ENCODE peak calls at places on chromosomes 4 and X, in five cellular contexts. E is dorsolateral prefrontal cortex, D is RPMI8226, Z is OCI-LY7, U is activated B cell treated with CpG ODN at 0.5 μM for 24 hours. T is an unnamed sample.

GRCh38 chr4:112257098-112257497 is 25.5 kb downstream of the AP1AR start:
- DNase-seq in E (no peak), D (no peak), Z (no peak), U (no peak), T (no peak)

GRCh38 chrX:63764946-63765345 is 20.1 kb downstream of the ARHGEF9 start:
- DNase-seq in E (no peak), D (no peak), Z (no peak), U (no peak), T (no peak)

GRCh38 chrX:39936886-39937770 is 160.6 kb downstream of the BCOR start:
- DNase-seq in E (no peak), D (peak), Z (no peak), U (no peak), T (no peak)

GRCh38 chrX:117969337-117969736 is 147.3 kb downstream of the KLHL13 start:
- DNase-seq in E (no peak), D (no peak), Z (no peak), U (no peak), T (no peak)

GRCh38 chr4:22191565-22192301 is 243.2 kb upstream of the KCNIP4 start:
- DNase-seq in E (no peak), D (no peak), Z (no peak), U (no peak), T (no peak)

GRCh38 chr4:124432500-124432899 is 280.0 kb downstream of the ANKRD50 start:
- DNase-seq in E (no peak), D (no peak), Z (no peak), U (no peak), T (no peak)

GRCh38 chr4:112073201-112073600 is 72.1 kb upstream of the FAM241A start:
- DNase-seq in E (no peak), D (no peak), Z (no peak), U (no peak), T (no peak)

GRCh38 chr4:74675673-74676279 is 118.5 kb downstream of the BTC start:
- DNase-seq in E (no peak), D (peak), Z (peak), U (no peak), T (no peak)

GRCh38 chr4:7070729-7071511 is 3.1 kb upstream of the GRPEL1 start:
- DNase-seq in E (peak), D (peak), Z (peak), U (peak), T (peak)

GRCh38 chr4:143381171-143382118 is 44.8 kb downstream of the GAB1 start:
- DNase-seq in E (no peak), D (no peak), Z (peak), U (no peak), T (peak)

GRCh38 chrX:148661035-148661434 is 160.6 kb downstream of the AFF2 start:
- DNase-seq in E (no peak), D (no peak), Z (no peak), U (no peak), T (no peak)

GRCh38 chr4:52910115-52910514 is 48.0 kb downstream of the RASL11B start:
- DNase-seq in E (no peak), D (no peak), Z (no peak), U (no peak), T (no peak)

GRCh38 chr4:47668810-47669408 is 169.0 kb downstream of the CORIN start:
- DNase-seq in E (no peak), D (peak), Z (peak), U (no peak), T (no peak)

GRCh38 chrX:40105016-40105790 is 7.4 kb upstream of the BCOR start:
- DNase-seq in E (peak), D (peak), Z (peak), U (peak), T (peak)

GRCh38 chr4:23290656-23291055 is 597.9 kb downstream of the GBA3 start:
- DNase-seq in E (no peak), D (no peak), Z (no peak), U (no peak), T (no peak)

GRCh38 chrX:21493226-21493850 is 119.1 kb downstream of the CNKSR2 start:
- DNase-seq in E (no peak), D (no peak), Z (no peak), U (no peak), T (no peak)

GRCh38 chr4:59374416-59374815 is 1825.7 kb upstream of the ADGRL3 start:
- DNase-seq in E (no peak), D (no peak), Z (no peak), U (no peak), T (no peak)

GRCh38 chrX:8632949-8633348 is 99.0 kb downstream of the ANOS1 start:
- DNase-seq in E (no peak), D (no peak), Z (no peak), U (no peak), T (no peak)

GRCh38 chrX:80512924-80513323 is 92.7 kb downstream of the TENT5D start:
- DNase-seq in E (no peak), D (no peak), Z (no peak), U (no peak), T (no peak)

GRCh38 chr4:103450693-103451092 is 252.6 kb upstream of the CENPE start:
- DNase-seq in E (no peak), D (no peak), Z (no peak), U (no peak), T (no peak)

GRCh38 chrX:19554786-19555185 is 39.5 kb upstream of the MAP3K15 start:
- DNase-seq in E (no peak), D (no peak), Z (no peak), U (no peak), T (no peak)

GRCh38 chr4:125988464-125988863 is 673.7 kb downstream of the FAT4 start:
- DNase-seq in E (no peak), D (no peak), Z (no peak), U (no peak), T (no peak)

GRCh38 chr4:183639291-183639690 is 19.7 kb downstream of the RWDD4 start:
- DNase-seq in E (no peak), D (no peak), Z (no peak), U (no peak), T (no peak)

GRCh38 chr4:21982087-21982486 is 33.5 kb upstream of the KCNIP4 start:
- DNase-seq in E (no peak), D (no peak), Z (no peak), U (no peak), T (no peak)

GRCh38 chrX:66200050-66200664 is 36.1 kb downstream of the HEPH start:
- DNase-seq in E (no peak), D (peak), Z (no peak), U (no peak), T (no peak)

GRCh38 chr4:41213563-41214157 is 682 bp downstream of the APBB2 start:
- DNase-seq in E (peak), D (no peak), Z (peak), U (no peak), T (no peak)

GRCh38 chr4:26197018-26197779 is 123.6 kb upstream of the RBPJ start:
- DNase-seq in E (no peak), D (no peak), Z (peak), U (no peak), T (no peak)

GRCh38 chr4:80956421-80956820 is 74.1 kb upstream of the BMP3 start:
- DNase-seq in E (no peak), D (no peak), Z (no peak), U (no peak), T (no peak)